ENCODE peak calls at places on chromosomes 12 and 14, in seven cellular contexts. Y, B, T, M, J, E and L are unnamed samples.

GRCh38 chr12:53623526-53623925 is 2.7 kb downstream of the ATF7 start:
- DNase-seq in Y (peak; percentile 74), B (peak; percentile 35), T (peak; percentile 73), M (no peak), J (no peak), E (no peak), L (peak; percentile 35)

GRCh38 chr14:31660728-31661127 is 99.5 kb downstream of the NUBPL start:
- DNase-seq in Y (no peak), B (no peak), T (no peak), M (no peak), J (no peak), E (no peak), L (no peak)

GRCh38 chr12:53006810-53007742 is 820 bp downstream of the EIF4B start:
- DNase-seq in Y (peak; percentile 86), B (peak; percentile 93), T (peak; percentile 88), M (peak; percentile 79), J (peak; percentile 50), E (peak; percentile 91), L (peak; percentile 85)

GRCh38 chr12:53337998-53338397 is 1.8 kb upstream of the SP7 start:
- DNase-seq in Y (no peak), B (no peak), T (no peak), M (no peak), J (no peak), E (no peak), L (no peak)

GRCh38 chr12:62210422-62210821 is 49.8 kb upstream of the USP15 start:
- DNase-seq in Y (peak; percentile 69), B (peak; percentile 71), T (peak; percentile 65), M (peak; percentile 28), J (no peak), E (peak; percentile 61), L (peak; percentile 75)

GRCh38 chr12:79375050-79375449 is 315.7 kb downstream of the PAWR start:
- DNase-seq in Y (no peak), B (no peak), T (no peak), M (no peak), J (no peak), E (no peak), L (no peak)

GRCh38 chr12:103105971-103106597 is 148.6 kb downstream of the ASCL1 start:
- DNase-seq in Y (no peak), B (no peak), T (no peak), M (no peak), J (no peak), E (no peak), L (no peak)

GRCh38 chr14:98622208-98623051 is 649.6 kb downstream of the BCL11B start:
- DNase-seq in Y (no peak), B (no peak), T (no peak), M (no peak), J (no peak), E (no peak), L (no peak)

GRCh38 chr12:24838531-24838950 is 110.4 kb downstream of the BCAT1 start:
- DNase-seq in Y (peak; percentile 88), B (no peak), T (peak; percentile 53), M (peak; percentile 37), J (peak; percentile 31), E (no peak), L (peak; percentile 92)

GRCh38 chr14:91361236-91361811 is 56.3 kb downstream of the CCDC88C start:
- DNase-seq in Y (no peak), B (no peak), T (no peak), M (no peak), J (no peak), E (peak; percentile 54), L (peak; percentile 32)

GRCh38 chr12:120534703-120535655 is 823 bp downstream of the RNF10 start:
- DNase-seq in Y (peak; percentile 90), B (peak; percentile 51), T (peak; percentile 43), M (peak; percentile 54), J (no peak), E (peak; percentile 83), L (peak; percentile 79)

GRCh38 chr12:30694971-30695326 is 720 bp downstream of the IPO8 start:
- DNase-seq in Y (peak; percentile 71), B (peak; percentile 53), T (peak; percentile 57), M (peak; percentile 56), J (no peak), E (peak; percentile 84), L (peak; percentile 75)

GRCh38 chr12:129257526-129257925 is 404.2 kb downstream of the GLT1D1 start:
- DNase-seq in Y (no peak), B (no peak), T (no peak), M (no peak), J (no peak), E (no peak), L (peak; percentile 9)

GRCh38 chr12:53465679-53466078 is 13.8 kb downstream of the PCBP2 start:
- DNase-seq in Y (no peak), B (no peak), T (no peak), M (no peak), J (no peak), E (no peak), L (no peak)

GRCh38 chr14:77869350-77869749 is 69.4 kb downstream of the ADCK1 start:
- DNase-seq in Y (no peak), B (no peak), T (no peak), M (no peak), J (no peak), E (no peak), L (no peak)

GRCh38 chr14:23544511-23545447 is 6.8 kb downstream of the ZFHX2 start:
- DNase-seq in Y (peak; percentile 24), B (no peak), T (no peak), M (peak; percentile 33), J (no peak), E (peak; percentile 70), L (no peak)

GRCh38 chr12:51818567-51819300 is 29.8 kb downstream of the FIGNL2 start:
- DNase-seq in Y (peak; percentile 92), B (no peak), T (peak; percentile 33), M (no peak), J (no peak), E (no peak), L (peak; percentile 67)

GRCh38 chr14:61360796-61361526 is 39.6 kb downstream of the PRKCH start:
- DNase-seq in Y (no peak), B (no peak), T (no peak), M (no peak), J (no peak), E (no peak), L (no peak)

GRCh38 chr12:54683388-54683787 is 35.2 kb upstream of the DCD start:
- DNase-seq in Y (no peak), B (no peak), T (no peak), M (no peak), J (no peak), E (no peak), L (no peak)

GRCh38 chr12:104057771-104058197 is 6.5 kb upstream of the HCFC2 start:
- DNase-seq in Y (peak; percentile 63), B (peak; percentile 36), T (no peak), M (no peak), J (no peak), E (no peak), L (peak; percentile 61)

GRCh38 chr14:105067140-105067968 is 2.1 kb upstream of the GPR132 start:
- DNase-seq in Y (peak; percentile 67), B (no peak), T (no peak), M (no peak), J (no peak), E (no peak), L (peak; percentile 9)

GRCh38 chr14:46048127-46048526 is 603.5 kb downstream of the RPL10L start:
- DNase-seq in Y (peak; percentile 72), B (peak; percentile 35), T (peak; percentile 54), M (no peak), J (no peak), E (no peak), L (no peak)

GRCh38 chr14:46054526-46054925 is 597.1 kb downstream of the RPL10L start:
- DNase-seq in Y (peak; percentile 91), B (no peak), T (no peak), M (no peak), J (no peak), E (no peak), L (no peak)

GRCh38 chr14:46058964-46059580 is 592.5 kb downstream of the RPL10L start:
- DNase-seq in Y (no peak), B (no peak), T (no peak), M (no peak), J (no peak), E (no peak), L (no peak)

GRCh38 chr14:46051801-46052200 is 599.8 kb downstream of the RPL10L start:
- DNase-seq in Y (peak; percentile 0), B (no peak), T (no peak), M (no peak), J (no peak), E (no peak), L (no peak)

DNA sequence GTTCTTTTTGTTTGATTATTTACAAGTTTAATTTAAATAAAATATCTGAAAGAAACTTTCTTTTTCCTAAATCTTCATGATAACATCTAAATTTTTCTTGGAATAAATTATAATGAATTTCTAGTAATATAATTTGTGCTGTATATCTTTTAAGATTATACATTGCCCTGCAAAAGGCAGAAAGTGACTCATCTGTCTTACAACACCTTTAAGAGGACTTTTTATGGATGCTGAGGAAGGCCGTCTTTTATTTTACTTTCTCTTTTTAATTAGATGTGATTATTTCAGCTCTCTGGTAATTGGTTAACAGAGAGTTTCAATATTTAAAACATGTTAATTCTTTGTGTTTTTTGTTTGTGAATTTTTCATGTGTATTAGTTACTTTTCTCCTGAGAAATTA is 598.4 kb downstream of the RPL10L start:
- DNase-seq in Y (peak; percentile 55), B (no peak), T (no peak), M (no peak), J (no peak), E (no peak), L (no peak)
- H3K4me1 ChIP-seq in Y (peaks cover 26% of the 10 kb centered on the region), B (no peaks in the 10 kb centered on the region), T (no peaks in the 10 kb centered on the region), M (no peaks in the 10 kb centered on the region), J (no peaks in the 10 kb centered on the region), E (no peaks in the 10 kb centered on the region), L (peaks cover 8% of the 10 kb centered on the region)

GRCh38 chr12:7934153-7934552 is 1.8 kb downstream of the SLC2A3 start:
- DNase-seq in Y (peak; percentile 36), B (no peak), T (no peak), M (no peak), J (no peak), E (no peak), L (peak; percentile 52)
- H3K4me1 ChIP-seq in Y (peaks cover 14% of the 10 kb centered on the region), B (peaks cover 15% of the 10 kb centered on the region), T (peaks cover 5% of the 10 kb centered on the region), M (peaks cover 27% of the 10 kb centered on the region), J (peaks cover 6% of the 10 kb centered on the region), E (peaks cover 2% of the 10 kb centered on the region), L (peaks cover 29% of the 10 kb centered on the region)

GRCh38 chr14:95691591-95691990 is 5.4 kb downstream of the TCL1B start:
- DNase-seq in Y (no peak), B (no peak), T (no peak), M (no peak), J (no peak), E (no peak), L (no peak)

GRCh38 chr14:95686935-95687334 is 709 bp downstream of the TCL1B start:
- DNase-seq in Y (no peak), B (no peak), T (no peak), M (no peak), J (no peak), E (no peak), L (no peak)

GRCh38 chr14:95690815-95691214 is 4.6 kb downstream of the TCL1B start:
- DNase-seq in Y (no peak), B (no peak), T (no peak), M (no peak), J (no peak), E (no peak), L (no peak)

GRCh38 chr14:95692109-95692508 is 5.9 kb downstream of the TCL1B start:
- DNase-seq in Y (no peak), B (no peak), T (no peak), M (no peak), J (no peak), E (no peak), L (no peak)

GRCh38 chr14:95689441-95689840 is 3.2 kb downstream of the TCL1B start:
- DNase-seq in Y (no peak), B (no peak), T (no peak), M (no peak), J (no peak), E (no peak), L (no peak)
- H3K4me1 ChIP-seq in Y (no peaks in the 10 kb centered on the region), B (no peaks in the 10 kb centered on the region), T (no peaks in the 10 kb centered on the region), M (no peaks in the 10 kb centered on the region), J (no peaks in the 10 kb centered on the region), E (no peaks in the 10 kb centered on the region), L (no peaks in the 10 kb centered on the region)

GRCh38 chr14:100441271-100441947 is 118.3 kb downstream of the SLC25A47 start:
- DNase-seq in Y (no peak), B (no peak), T (no peak), M (no peak), J (no peak), E (no peak), L (no peak)
- H3K4me1 ChIP-seq in Y (peaks cover 44% of the 10 kb centered on the region), B (peaks cover 52% of the 10 kb centered on the region), T (peaks cover 14% of the 10 kb centered on the region), M (peaks cover 65% of the 10 kb centered on the region), J (peaks cover 22% of the 10 kb centered on the region), E (no peaks in the 10 kb centered on the region), L (peaks cover 25% of the 10 kb centered on the region)